ENCODE peak calls at places on chromosome 17, in four cellular contexts. M, B, T and F are unnamed samples.
A peak's percentile ranks its signal among the peaks of the same experiment; 100 is the strongest.

GRCh38 chr17:49618112-49618611 is 42.5 kb downstream of the NXPH3 start:
- DNase-seq in M (no peak), T (no peak), B (no peak), F (no peak)

GRCh38 chr17:13480877-13481276 is 120.9 kb downstream of the HS3ST3A1 start:
- DNase-seq in T (peak; percentile 11), M (no peak), B (no peak), F (no peak)

GRCh38 chr17:69909389-69909788 is 165.6 kb upstream of the KCNJ16 start:
- DNase-seq in T (no peak), M (no peak), B (no peak), F (no peak)

GRCh38 chr17:36980281-36980761 is 31.6 kb downstream of the AATF start:
- DNase-seq in B (no peak), M (no peak), T (peak; percentile 9), F (no peak)

GRCh38 chr17:77254961-77255741 is 114.4 kb downstream of the SEC14L1 start:
- DNase-seq in T (peak; percentile 38), M (peak; percentile 29), B (no peak), F (no peak)

GRCh38 chr17:48970224-48970623 is 1.8 kb upstream of the GIP start:
- DNase-seq in B (no peak), T (no peak), M (no peak), F (no peak)

GRCh38 chr17:59154721-59155438 is at the start of gene SKA2:
- DNase-seq in T (peak; percentile 99), M (peak; percentile 99), B (peak; percentile 97), F (peak; percentile 95)

GRCh38 chr17:7029659-7030058 is 6.2 kb upstream of the SLC16A13 start:
- DNase-seq in B (peak; percentile 72), M (no peak), T (no peak), F (peak; percentile 56)

GRCh38 chr17:15912416-15912955 is 32.4 kb upstream of the ADORA2B start:
- DNase-seq in B (no peak), T (no peak), M (no peak), F (no peak)

GRCh38 chr17:77371888-77372443 is 231.2 kb downstream of the SEC14L1 start:
- DNase-seq in T (no peak), B (no peak), M (no peak), F (peak; percentile 43)

GRCh38 chr17:39553326-39553945 is 54.3 kb downstream of the NEUROD2 start:
- DNase-seq in M (no peak), T (no peak), B (no peak), F (no peak)

GRCh38 chr17:35028531-35029262 is 34.8 kb downstream of the RFFL start:
- DNase-seq in B (no peak), T (no peak), M (no peak), F (no peak)

GRCh38 chr17:63275318-63275967 is 170.7 kb downstream of the CYB561 start:
- DNase-seq in T (no peak), M (peak; percentile 20), B (no peak), F (no peak)

GRCh38 chr17:10087333-10087732 is 111.1 kb downstream of the GAS7 start:
- DNase-seq in T (no peak), B (no peak), M (peak; percentile 11), F (no peak)

GRCh38 chr17:57255182-57255775 is 1.0 kb upstream of the MSI2 start:
- DNase-seq in T (no peak), B (no peak), M (no peak), F (no peak)

DNA sequence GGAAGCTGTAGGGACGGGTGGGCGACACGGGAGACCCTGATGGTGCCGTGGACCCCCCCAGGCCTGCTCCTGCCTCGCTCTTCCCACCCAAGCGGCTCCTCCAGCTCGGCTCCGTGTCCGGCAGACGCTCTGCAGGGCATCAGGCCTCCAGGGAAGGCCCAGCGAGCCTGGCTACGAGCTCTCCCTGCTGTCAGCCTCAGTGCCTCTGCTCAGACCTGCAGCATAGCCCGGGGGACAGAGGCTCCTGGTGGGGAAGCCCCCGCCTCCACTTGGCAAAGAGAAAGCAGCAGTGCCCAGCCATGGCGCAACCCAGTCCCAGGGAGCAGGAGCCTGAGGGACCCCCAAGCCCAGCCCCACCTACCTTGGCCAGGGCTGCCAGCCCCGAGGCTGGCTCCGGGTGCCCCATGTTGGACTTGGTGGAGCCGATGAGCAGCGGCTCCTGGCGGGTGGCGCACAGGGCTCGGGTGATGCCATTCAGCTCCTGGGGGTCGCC is 5.9 kb downstream of the FASN start:
- DNase-seq in T (no peak), B (no peak), M (no peak), F (no peak)
- H3K36me3 ChIP-seq in T (peaks cover 18% of the 10 kb centered on the region), B (peaks cover 27% of the 10 kb centered on the region), M (peaks cover 8% of the 10 kb centered on the region), F (no peaks in the 10 kb centered on the region)

GRCh38 chr17:75547091-75547490 is 21.6 kb downstream of the LLGL2 start:
- DNase-seq in T (no peak), B (no peak), M (no peak), F (no peak)

GRCh38 chr17:75551276-75551675 is 25.8 kb downstream of the LLGL2 start:
- DNase-seq in M (no peak), B (no peak), T (no peak), F (no peak)

GRCh38 chr17:75548839-75549238 is 23.3 kb downstream of the LLGL2 start:
- DNase-seq in M (no peak), T (no peak), B (no peak), F (no peak)

GRCh38 chr17:75550139-75550465 is 24.6 kb downstream of the LLGL2 start:
- DNase-seq in T (no peak), B (no peak), M (no peak), F (no peak)

GRCh38 chr17:75549246-75550138 is 24.0 kb downstream of the LLGL2 start:
- DNase-seq in B (no peak), T (peak; percentile 82), M (peak; percentile 95), F (no peak)
- H3K36me3 ChIP-seq in B (no peaks in the 10 kb centered on the region), T (no peaks in the 10 kb centered on the region), M (no peaks in the 10 kb centered on the region), F (no peaks in the 10 kb centered on the region)

GRCh38 chr17:2385240-2386202 is 15.3 kb downstream of the MNT start:
- DNase-seq in T (peak; percentile 38), B (no peak), M (no peak), F (no peak)
- H3K36me3 ChIP-seq in T (no peaks in the 10 kb centered on the region), B (peaks cover 14% of the 10 kb centered on the region), M (no peaks in the 10 kb centered on the region), F (no peaks in the 10 kb centered on the region)

GRCh38 chr17:44436336-44436735 is 46.9 kb upstream of the ITGA2B start:
- DNase-seq in M (no peak), B (no peak), T (no peak), F (no peak)

DNA sequence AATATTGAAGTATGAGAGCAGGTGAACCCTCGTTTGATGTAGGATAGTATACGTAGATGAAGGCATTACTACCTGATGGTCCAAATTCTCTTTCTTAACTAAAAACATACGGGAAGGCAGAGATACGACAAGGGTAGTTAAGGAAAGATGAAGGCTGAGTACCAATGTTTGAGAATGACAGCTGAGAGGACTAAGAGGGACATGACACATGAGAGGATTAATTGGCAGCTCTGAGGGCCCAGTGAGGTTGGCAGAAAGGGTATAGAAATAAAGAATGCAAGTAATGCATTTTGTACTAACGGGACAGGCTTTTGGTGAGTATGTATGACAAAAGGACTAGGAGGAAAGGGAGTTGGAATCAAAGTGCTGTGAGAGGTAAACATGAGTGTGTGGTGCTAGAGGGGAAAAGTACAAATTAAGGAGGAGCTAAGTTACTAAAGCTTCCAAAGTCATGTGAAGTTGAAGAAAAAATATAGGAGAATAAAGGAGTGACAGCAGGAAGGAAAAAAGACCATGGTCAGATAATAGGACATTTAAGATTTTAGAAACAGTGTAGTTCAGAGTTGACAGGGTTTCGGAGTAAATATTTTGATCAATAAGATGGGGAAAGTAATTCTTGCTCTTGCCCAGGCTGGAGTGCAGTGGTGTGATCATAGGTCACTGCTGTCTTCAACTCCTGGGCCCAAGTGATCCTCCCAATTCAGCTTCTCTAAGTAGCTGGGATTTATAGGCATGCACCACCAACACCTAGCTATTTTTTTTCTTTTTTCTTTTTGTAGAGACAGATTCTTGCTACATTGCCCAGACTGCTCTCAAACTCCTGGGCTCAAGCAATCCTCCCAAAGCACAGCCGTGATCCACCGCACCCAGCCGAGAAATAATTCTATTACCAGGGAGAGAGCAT is 43.1 kb upstream of the ITGA2B start:
- DNase-seq in T (no peak), B (no peak), M (no peak), F (no peak)
- H3K36me3 ChIP-seq in T (peaks cover 28% of the 10 kb centered on the region), B (peaks cover 15% of the 10 kb centered on the region), M (peaks cover 5% of the 10 kb centered on the region), F (no peaks in the 10 kb centered on the region)